ENCODE peak calls at places on chromosome 1, in eight cellular contexts. P is OCI-LY7, F is foreskin fibroblast, Q is heart right ventricle, K is astrocyte of the spinal cord, G is NB4, L is uterus, A is esophagus squamous epithelium. R is an unnamed sample.

GRCh38 chr1:231238298-231238697 is 2.7 kb upstream of the GNPAT start:
- DNase-seq in P (no peak), F (no peak), Q (no peak), K (no peak), G (no peak), L (no peak), A (no peak), R (no peak)

GRCh38 chr1:89322402-89322801 is 41.5 kb upstream of the GBP6 start:
- DNase-seq in P (no peak), F (no peak), Q (peak; percentile 11), K (no peak), G (no peak), L (peak; percentile 22), A (no peak), R (no peak)

GRCh38 chr1:209051598-209051997 is 531.9 kb upstream of the CAMK1G start:
- DNase-seq in P (no peak), F (no peak), Q (no peak), K (no peak), G (no peak), L (no peak), A (no peak), R (no peak)

GRCh38 chr1:109546311-109547109 is 1.9 kb upstream of the GNAI3 start:
- DNase-seq in P (peak; percentile 91), F (peak; percentile 79), Q (peak; percentile 81), K (peak; percentile 86), G (peak; percentile 88), L (peak; percentile 92), A (peak; percentile 17), R (peak; percentile 88)

GRCh38 chr1:110597966-110598365 is 8.2 kb downstream of the KCNA2 start:
- DNase-seq in P (no peak), F (no peak), Q (no peak), K (no peak), G (no peak), L (no peak), A (no peak), R (no peak)

GRCh38 chr1:22889213-22889827 is 83.3 kb downstream of the LACTBL1 start:
- DNase-seq in P (peak; percentile 47), F (peak; percentile 27), Q (no peak), K (peak; percentile 57), G (peak; percentile 40), L (no peak), A (no peak), R (peak; percentile 38)

GRCh38 chr1:64745181-64745985 is 508 bp downstream of the RAVER2 start:
- DNase-seq in P (no peak), F (no peak), Q (no peak), K (peak; percentile 55), G (peak; percentile 71), L (peak; percentile 28), A (no peak), R (no peak)

GRCh38 chr1:61140778-61141177 is 58.4 kb downstream of the NFIA start:
- DNase-seq in P (no peak), F (no peak), Q (no peak), K (no peak), G (peak; percentile 71), L (no peak), A (no peak), R (no peak)

GRCh38 chr1:213014642-213015041 is 1.0 kb downstream of the ANGEL2 start:
- DNase-seq in P (peak; percentile 29), F (no peak), Q (no peak), K (peak; percentile 29), G (peak; percentile 68), L (no peak), A (no peak), R (no peak)

GRCh38 chr1:87252406-87252805 is 76.3 kb upstream of the LMO4 start:
- DNase-seq in P (no peak), F (peak; percentile 89), Q (no peak), K (no peak), G (peak; percentile 25), L (no peak), A (no peak), R (no peak)

GRCh38 chr1:70496181-70496580 is 85.1 kb downstream of the CTH start:
- DNase-seq in P (no peak), F (no peak), Q (no peak), K (no peak), G (no peak), L (no peak), A (no peak), R (no peak)

GRCh38 chr1:202584707-202585590 is 125.3 kb downstream of the SYT2 start:
- DNase-seq in P (no peak), F (no peak), Q (no peak), K (no peak), G (no peak), L (no peak), A (no peak), R (no peak)

GRCh38 chr1:98458514-98459259 is 202.8 kb upstream of the SNX7 start:
- DNase-seq in P (no peak), F (no peak), Q (no peak), K (no peak), G (no peak), L (no peak), A (no peak), R (no peak)

GRCh38 chr1:240682166-240682565 is 70.2 kb upstream of the GREM2 start:
- DNase-seq in P (no peak), F (no peak), Q (no peak), K (no peak), G (no peak), L (no peak), A (no peak), R (no peak)

GRCh38 chr1:26785611-26786436 is 1.9 kb upstream of the PIGV start:
- DNase-seq in P (peak; percentile 35), F (no peak), Q (no peak), K (peak; percentile 46), G (peak; percentile 65), L (no peak), A (no peak), R (no peak)

GRCh38 chr1:161193561-161194235 is 5.2 kb downstream of the ADAMTS4 start:
- DNase-seq in P (no peak), F (no peak), Q (no peak), K (no peak), G (no peak), L (no peak), A (no peak), R (no peak)

GRCh38 chr1:175784826-175785225 is 41.4 kb upstream of the TNR start:
- DNase-seq in P (no peak), F (no peak), Q (no peak), K (no peak), G (no peak), L (no peak), A (no peak), R (no peak)

GRCh38 chr1:56073206-56073605 is 506.2 kb downstream of the PLPP3 start:
- DNase-seq in P (no peak), F (no peak), Q (no peak), K (no peak), G (no peak), L (no peak), A (no peak), R (no peak)
- TF ChIP-seq CTCF in P (no peak), F (no peak), Q (no peak), K (no peak), G (no peak), L (no peak), A (no peak), R (no peak)

GRCh38 chr1:43650306-43650941 is 475 bp downstream of the KDM4A start:
- DNase-seq in P (peak; percentile 99), F (peak; percentile 96), Q (peak; percentile 88), K (peak; percentile 99), G (peak; percentile 95), L (peak; percentile 99), A (peak; percentile 89), R (peak; percentile 96)

GRCh38 chr1:43651188-43651587 is 1.2 kb downstream of the KDM4A start:
- DNase-seq in P (peak; percentile 27), F (no peak), Q (no peak), K (no peak), G (no peak), L (no peak), A (no peak), R (no peak)

GRCh38 chr1:43653893-43654292 is 3.9 kb downstream of the KDM4A start:
- DNase-seq in P (no peak), F (no peak), Q (no peak), K (no peak), G (peak; percentile 83), L (no peak), A (no peak), R (no peak)

GRCh38 chr1:43653339-43653738 is 3.4 kb downstream of the KDM4A start:
- DNase-seq in P (peak; percentile 44), F (no peak), Q (no peak), K (peak; percentile 39), G (peak; percentile 66), L (no peak), A (no peak), R (no peak)

DNA sequence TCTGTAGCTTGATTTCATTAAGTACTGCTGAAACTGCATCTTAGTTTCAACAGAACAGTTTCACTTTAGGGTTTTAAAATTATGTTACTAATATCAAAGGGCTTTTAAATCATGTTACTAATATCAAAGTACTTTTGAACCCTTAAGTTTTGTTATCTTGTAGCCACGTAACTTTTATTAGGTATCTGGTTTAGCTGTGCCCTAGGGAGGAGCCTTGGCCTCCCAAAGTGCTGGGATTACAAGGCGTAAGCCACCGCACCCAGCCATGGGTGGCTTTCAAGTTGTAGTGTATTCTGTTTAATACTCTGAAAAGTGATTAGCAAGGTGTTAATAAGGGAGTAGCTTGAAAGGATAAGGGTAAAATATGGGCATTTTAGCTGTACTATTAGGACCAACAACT is 2.0 kb downstream of the KDM4A start:
- DNase-seq in P (no peak), F (no peak), Q (no peak), K (no peak), G (no peak), L (no peak), A (no peak), R (no peak)
- H3K4me3 ChIP-seq in P (peak overlapping the region; percentile 98), F (peak overlapping the region; percentile 88), Q (no peak overlapping the region), K (peak overlapping the region; percentile 87), G (peak overlapping the region; percentile 98), L (no peak overlapping the region), A (peak overlapping the region; percentile 97), R (no peak overlapping the region)

DNA sequence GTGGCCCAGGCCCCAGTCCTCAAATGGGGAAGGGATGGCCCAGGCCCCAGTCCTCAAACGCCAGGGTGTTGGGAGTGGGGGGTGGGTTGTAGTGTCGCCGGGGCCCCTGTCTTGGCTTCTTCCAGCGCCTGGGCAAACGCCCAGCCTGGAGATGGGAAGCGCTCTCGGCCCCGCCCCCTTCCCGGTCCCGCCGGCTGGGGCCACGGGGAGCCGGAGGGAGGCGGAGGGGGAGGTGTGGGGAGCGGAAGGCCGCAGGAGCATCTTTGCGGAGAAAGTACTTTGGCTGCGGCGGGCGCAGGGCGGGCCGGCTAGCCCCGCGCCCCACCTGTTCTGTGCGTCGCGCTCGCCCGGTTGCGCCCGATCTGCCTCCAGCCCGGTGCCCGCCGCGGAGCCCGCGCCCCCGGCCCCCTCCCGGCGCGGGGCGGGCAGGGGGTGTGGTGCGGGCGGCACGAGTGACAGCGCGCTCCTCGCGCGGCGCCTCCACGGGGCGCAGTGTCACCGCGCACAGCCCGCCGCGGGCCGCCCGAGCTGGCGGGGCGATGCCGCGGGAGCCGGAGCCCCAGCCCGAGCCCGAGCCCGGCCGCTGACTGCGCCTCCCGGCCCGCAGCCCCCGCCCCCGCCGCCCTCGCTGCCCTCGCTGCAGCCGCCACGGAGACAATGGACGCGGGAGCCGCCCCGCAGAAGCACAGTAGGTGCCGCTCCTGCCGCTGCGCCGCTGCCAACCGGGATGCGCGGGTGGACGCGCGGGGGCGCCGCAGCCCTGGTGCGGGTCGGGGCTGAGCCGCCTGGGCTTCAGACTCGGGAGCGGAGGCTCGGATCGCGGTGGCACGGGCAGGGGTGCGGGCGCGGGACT is 31.1 kb upstream of the PEX10 start:
- DNase-seq in P (no peak), F (no peak), Q (no peak), K (no peak), G (no peak), L (no peak), A (no peak), R (no peak)
- TF ChIP-seq CTCF in P (no peak), F (peak; percentile 9), Q (no peak), K (peak; percentile 35), G (no peak), L (no peak), A (no peak), R (no peak)

GRCh38 chr1:152515454-152515823 is 1.2 kb downstream of the CRCT1 start:
- DNase-seq in P (no peak), F (no peak), Q (no peak), K (no peak), G (no peak), L (no peak), A (no peak), R (no peak)
- H3K4me3 ChIP-seq in P (no peak overlapping the region), F (no peak overlapping the region), Q (peak overlapping the region; percentile 38), K (no peak overlapping the region), G (no peak overlapping the region), L (no peak overlapping the region), A (peak overlapping the region; percentile 65), R (no peak overlapping the region)

R was measured in thyroid gland.